ENCODE peak calls at places on chromosomes 6 and 20, in seven cellular contexts. One of them, this sample, is unnamed.

GRCh38 chr6:84652356-84653026 is 111.9 kb downstream of the TBX18 start:
- DNase-seq in stomach: no peak
- DNase-seq in tibial nerve: no peak
- DNase-seq in H7: no peak
- DNase-seq in right cardiac atrium: no peak
- DNase-seq in K562: no peak
- DNase-seq in effector memory CD4-positive, alpha-beta T cell: no peak
- DNase-seq in this sample: peak

GRCh38 chr6:134373966-134374365 is 56.1 kb upstream of the SGK1 start:
- DNase-seq in stomach: no peak
- DNase-seq in tibial nerve: no peak
- DNase-seq in H7: no peak
- DNase-seq in right cardiac atrium: no peak
- DNase-seq in K562: no peak
- DNase-seq in effector memory CD4-positive, alpha-beta T cell: no peak
- DNase-seq in this sample: no peak

GRCh38 chr20:7722564-7722963 is 217.7 kb downstream of the HAO1 start:
- DNase-seq in stomach: no peak
- DNase-seq in tibial nerve: no peak
- DNase-seq in H7: no peak
- DNase-seq in right cardiac atrium: no peak
- DNase-seq in K562: no peak
- DNase-seq in effector memory CD4-positive, alpha-beta T cell: no peak
- DNase-seq in this sample: no peak

GRCh38 chr6:39044181-39044580 is 4.4 kb upstream of the GLP1R start:
- DNase-seq in stomach: no peak
- DNase-seq in tibial nerve: no peak
- DNase-seq in H7: no peak
- DNase-seq in right cardiac atrium: no peak
- DNase-seq in K562: no peak
- DNase-seq in effector memory CD4-positive, alpha-beta T cell: no peak
- DNase-seq in this sample: peak

GRCh38 chr20:33689493-33689892 is 3.3 kb upstream of the E2F1 start:
- DNase-seq in stomach: no peak
- DNase-seq in tibial nerve: no peak
- DNase-seq in H7: no peak
- DNase-seq in right cardiac atrium: no peak
- DNase-seq in K562: no peak
- DNase-seq in effector memory CD4-positive, alpha-beta T cell: no peak
- DNase-seq in this sample: no peak

GRCh38 chr20:34311118-34312023 is 8.2 kb upstream of the AHCY start:
- DNase-seq in stomach: peak
- DNase-seq in tibial nerve: no peak
- DNase-seq in H7: peak
- DNase-seq in right cardiac atrium: no peak
- DNase-seq in K562: no peak
- DNase-seq in effector memory CD4-positive, alpha-beta T cell: no peak
- DNase-seq in this sample: no peak

GRCh38 chr6:97958143-97958542 is 675.1 kb upstream of the MMS22L start:
- DNase-seq in stomach: no peak
- DNase-seq in tibial nerve: no peak
- DNase-seq in H7: peak
- DNase-seq in right cardiac atrium: peak
- DNase-seq in K562: no peak
- DNase-seq in effector memory CD4-positive, alpha-beta T cell: no peak
- DNase-seq in this sample: peak

GRCh38 chr20:61803903-61804804 is 261.5 kb downstream of the TAF4 start:
- DNase-seq in stomach: no peak
- DNase-seq in tibial nerve: peak
- DNase-seq in H7: peak
- DNase-seq in right cardiac atrium: no peak
- DNase-seq in K562: no peak
- DNase-seq in effector memory CD4-positive, alpha-beta T cell: no peak
- DNase-seq in this sample: no peak

GRCh38 chr20:31806564-31807355 is 12.4 kb upstream of the MYLK2 start:
- DNase-seq in stomach: no peak
- DNase-seq in tibial nerve: no peak
- DNase-seq in H7: no peak
- DNase-seq in right cardiac atrium: no peak
- DNase-seq in K562: no peak
- DNase-seq in effector memory CD4-positive, alpha-beta T cell: no peak
- DNase-seq in this sample: no peak

GRCh38 chr20:39066464-39066863 is 104.3 kb downstream of the DHX35 start:
- DNase-seq in stomach: no peak
- DNase-seq in tibial nerve: no peak
- DNase-seq in H7: peak
- DNase-seq in right cardiac atrium: no peak
- DNase-seq in K562: peak
- DNase-seq in effector memory CD4-positive, alpha-beta T cell: no peak
- DNase-seq in this sample: no peak

GRCh38 chr6:26043389-26044139 is 43.7 kb upstream of the HFE start:
- DNase-seq in stomach: peak
- DNase-seq in tibial nerve: peak
- DNase-seq in H7: no peak
- DNase-seq in right cardiac atrium: peak
- DNase-seq in K562: no peak
- DNase-seq in effector memory CD4-positive, alpha-beta T cell: peak
- DNase-seq in this sample: peak

GRCh38 chr20:1287787-1288569 is 21.9 kb downstream of the SNPH start:
- DNase-seq in stomach: no peak
- DNase-seq in tibial nerve: no peak
- DNase-seq in H7: no peak
- DNase-seq in right cardiac atrium: no peak
- DNase-seq in K562: no peak
- DNase-seq in effector memory CD4-positive, alpha-beta T cell: no peak
- DNase-seq in this sample: no peak

GRCh38 chr6:167153523-167153959 is 4.2 kb downstream of the GPR31 start:
- DNase-seq in stomach: no peak
- DNase-seq in tibial nerve: peak
- DNase-seq in H7: no peak
- DNase-seq in right cardiac atrium: no peak
- DNase-seq in K562: no peak
- DNase-seq in effector memory CD4-positive, alpha-beta T cell: no peak
- DNase-seq in this sample: no peak

GRCh38 chr6:14001329-14002012 is 76.7 kb downstream of the RNF182 start:
- DNase-seq in stomach: no peak
- DNase-seq in tibial nerve: no peak
- DNase-seq in H7: no peak
- DNase-seq in right cardiac atrium: no peak
- DNase-seq in K562: no peak
- DNase-seq in effector memory CD4-positive, alpha-beta T cell: no peak
- DNase-seq in this sample: peak

GRCh38 chr20:8589956-8590355 is 457.9 kb downstream of the PLCB1 start:
- DNase-seq in stomach: no peak
- DNase-seq in tibial nerve: no peak
- DNase-seq in H7: no peak
- DNase-seq in right cardiac atrium: no peak
- DNase-seq in K562: no peak
- DNase-seq in effector memory CD4-positive, alpha-beta T cell: no peak
- DNase-seq in this sample: peak

GRCh38 chr6:56688521-56688920 is 45.8 kb upstream of the DST start:
- DNase-seq in stomach: no peak
- DNase-seq in tibial nerve: no peak
- DNase-seq in H7: no peak
- DNase-seq in right cardiac atrium: no peak
- DNase-seq in K562: no peak
- DNase-seq in effector memory CD4-positive, alpha-beta T cell: no peak
- DNase-seq in this sample: peak

GRCh38 chr6:150880336-150880735 is 14.8 kb downstream of the MTHFD1L start:
- DNase-seq in stomach: no peak
- DNase-seq in tibial nerve: no peak
- DNase-seq in H7: no peak
- DNase-seq in right cardiac atrium: no peak
- DNase-seq in K562: no peak
- DNase-seq in effector memory CD4-positive, alpha-beta T cell: no peak
- DNase-seq in this sample: no peak

GRCh38 chr20:39822667-39823066 is 860.5 kb downstream of the DHX35 start:
- DNase-seq in stomach: no peak
- DNase-seq in tibial nerve: no peak
- DNase-seq in H7: no peak
- DNase-seq in right cardiac atrium: no peak
- DNase-seq in K562: no peak
- DNase-seq in effector memory CD4-positive, alpha-beta T cell: no peak
- DNase-seq in this sample: peak

GRCh38 chr6:53048431-53049195 is 16.6 kb upstream of the FBXO9 start:
- DNase-seq in stomach: no peak
- DNase-seq in tibial nerve: no peak
- DNase-seq in H7: no peak
- DNase-seq in right cardiac atrium: no peak
- DNase-seq in K562: no peak
- DNase-seq in effector memory CD4-positive, alpha-beta T cell: no peak
- DNase-seq in this sample: peak

GRCh38 chr20:4998160-4998651 is 3.1 kb downstream of the SLC23A2 start:
- DNase-seq in stomach: no peak
- DNase-seq in tibial nerve: no peak
- DNase-seq in H7: peak
- DNase-seq in right cardiac atrium: no peak
- DNase-seq in K562: no peak
- DNase-seq in effector memory CD4-positive, alpha-beta T cell: no peak
- DNase-seq in this sample: no peak

GRCh38 chr6:125787791-125788190 is 3.0 kb upstream of the NCOA7 start:
- DNase-seq in stomach: peak
- DNase-seq in tibial nerve: no peak
- DNase-seq in H7: no peak
- DNase-seq in right cardiac atrium: no peak
- DNase-seq in K562: peak
- DNase-seq in effector memory CD4-positive, alpha-beta T cell: no peak
- DNase-seq in this sample: peak

GRCh38 chr6:52263709-52264320 is 19.5 kb upstream of the IL17F start:
- DNase-seq in stomach: peak
- DNase-seq in tibial nerve: peak
- DNase-seq in H7: peak
- DNase-seq in right cardiac atrium: peak
- DNase-seq in K562: peak
- DNase-seq in effector memory CD4-positive, alpha-beta T cell: peak
- DNase-seq in this sample: peak

GRCh38 chr20:40493071-40493470 is 196.0 kb downstream of the MAFB start:
- DNase-seq in stomach: peak
- DNase-seq in tibial nerve: peak
- DNase-seq in H7: no peak
- DNase-seq in right cardiac atrium: peak
- DNase-seq in K562: no peak
- DNase-seq in effector memory CD4-positive, alpha-beta T cell: no peak
- DNase-seq in this sample: peak

GRCh38 chr6:150081702-150082101 is 12.8 kb upstream of the ULBP3 start:
- DNase-seq in stomach: no peak
- DNase-seq in tibial nerve: no peak
- DNase-seq in H7: no peak
- DNase-seq in right cardiac atrium: no peak
- DNase-seq in K562: no peak
- DNase-seq in effector memory CD4-positive, alpha-beta T cell: no peak
- DNase-seq in this sample: no peak

GRCh38 chr20:51801220-51801991 is 915 bp downstream of the SALL4 start:
- DNase-seq in stomach: peak
- DNase-seq in tibial nerve: no peak
- DNase-seq in H7: peak
- DNase-seq in right cardiac atrium: peak
- DNase-seq in K562: no peak
- DNase-seq in effector memory CD4-positive, alpha-beta T cell: no peak
- DNase-seq in this sample: no peak

GRCh38 chr20:31605902-31606677 is 1.0 kb downstream of the ID1 start:
- DNase-seq in stomach: peak
- DNase-seq in tibial nerve: no peak
- DNase-seq in H7: peak
- DNase-seq in right cardiac atrium: peak
- DNase-seq in K562: no peak
- DNase-seq in effector memory CD4-positive, alpha-beta T cell: no peak
- DNase-seq in this sample: no peak

GRCh38 chr20:13788167-13788834 is 3.5 kb downstream of the NDUFAF5 start:
- DNase-seq in stomach: peak
- DNase-seq in tibial nerve: peak
- DNase-seq in H7: peak
- DNase-seq in right cardiac atrium: no peak
- DNase-seq in K562: peak
- DNase-seq in effector memory CD4-positive, alpha-beta T cell: no peak
- DNase-seq in this sample: peak

GRCh38 chr20:4112490-4113420 is 97.4 kb upstream of the RNF24 start:
- DNase-seq in stomach: peak
- DNase-seq in tibial nerve: peak
- DNase-seq in H7: no peak
- DNase-seq in right cardiac atrium: peak
- DNase-seq in K562: no peak
- DNase-seq in effector memory CD4-positive, alpha-beta T cell: no peak
- DNase-seq in this sample: peak

GRCh38 chr6:95574811-95575210 is 2.5 kb upstream of the MANEA start:
- DNase-seq in stomach: no peak
- DNase-seq in tibial nerve: no peak
- DNase-seq in H7: no peak
- DNase-seq in right cardiac atrium: no peak
- DNase-seq in K562: no peak
- DNase-seq in effector memory CD4-positive, alpha-beta T cell: no peak
- DNase-seq in this sample: peak

GRCh38 chr20:57316795-57317201 is 12.8 kb upstream of the SPO11 start:
- DNase-seq in stomach: no peak
- DNase-seq in tibial nerve: no peak
- DNase-seq in H7: no peak
- DNase-seq in right cardiac atrium: no peak
- DNase-seq in K562: no peak
- DNase-seq in effector memory CD4-positive, alpha-beta T cell: no peak
- DNase-seq in this sample: no peak
- H3K4me3 ChIP-seq in stomach: no peak
- H3K4me3 ChIP-seq in tibial nerve: no peak
- H3K4me3 ChIP-seq in H7: no peak
- H3K4me3 ChIP-seq in right cardiac atrium: no peak
- H3K4me3 ChIP-seq in K562: no peak
- H3K4me3 ChIP-seq in effector memory CD4-positive, alpha-beta T cell: no peak
- H3K4me3 ChIP-seq in this sample: no peak

DNA sequence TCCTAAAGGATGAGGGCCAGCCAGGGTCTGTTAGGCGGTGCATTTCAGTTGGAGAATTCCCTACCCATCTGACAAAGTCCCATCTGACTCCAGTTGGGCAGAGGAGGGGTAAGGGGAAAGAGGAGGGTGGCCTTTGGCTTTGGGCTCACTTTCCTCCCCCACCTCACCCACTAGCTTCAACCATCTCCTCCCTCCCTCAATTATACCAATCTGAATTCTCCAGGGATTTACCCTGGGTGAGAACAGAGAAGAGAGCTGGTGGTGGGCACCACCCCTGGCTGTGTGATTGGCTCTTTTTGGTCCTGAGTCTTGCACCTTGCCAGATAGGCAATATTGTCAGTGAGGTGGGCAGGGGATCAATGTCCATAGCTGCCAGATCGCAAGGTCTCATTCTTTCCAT is 3.2 kb downstream of the HMGA1 start:
- DNase-seq in stomach: no peak
- DNase-seq in tibial nerve: no peak
- DNase-seq in H7: peak
- DNase-seq in right cardiac atrium: no peak
- DNase-seq in K562: peak
- DNase-seq in effector memory CD4-positive, alpha-beta T cell: no peak
- DNase-seq in this sample: no peak
- H3K4me3 ChIP-seq in stomach: no peak
- H3K4me3 ChIP-seq in tibial nerve: no peak
- H3K4me3 ChIP-seq in H7: peak
- H3K4me3 ChIP-seq in right cardiac atrium: no peak
- H3K4me3 ChIP-seq in K562: peak
- H3K4me3 ChIP-seq in effector memory CD4-positive, alpha-beta T cell: no peak
- H3K4me3 ChIP-seq in this sample: no peak

GRCh38 chr6:37137201-37137880 is 32.6 kb upstream of the PIM1 start:
- DNase-seq in stomach: no peak
- DNase-seq in tibial nerve: no peak
- DNase-seq in H7: peak
- DNase-seq in right cardiac atrium: no peak
- DNase-seq in K562: no peak
- DNase-seq in effector memory CD4-positive, alpha-beta T cell: peak
- DNase-seq in this sample: peak
- H3K4me3 ChIP-seq in stomach: no peak
- H3K4me3 ChIP-seq in tibial nerve: no peak
- H3K4me3 ChIP-seq in H7: peak
- H3K4me3 ChIP-seq in right cardiac atrium: no peak
- H3K4me3 ChIP-seq in K562: no peak
- H3K4me3 ChIP-seq in effector memory CD4-positive, alpha-beta T cell: no peak
- H3K4me3 ChIP-seq in this sample: no peak

GRCh38 chr6:127022297-127022696 is 96.2 kb upstream of the RSPO3 start:
- DNase-seq in stomach: peak
- DNase-seq in tibial nerve: no peak
- DNase-seq in H7: no peak
- DNase-seq in right cardiac atrium: peak
- DNase-seq in K562: no peak
- DNase-seq in effector memory CD4-positive, alpha-beta T cell: no peak
- DNase-seq in this sample: no peak
- H3K4me3 ChIP-seq in stomach: no peak
- H3K4me3 ChIP-seq in tibial nerve: no peak
- H3K4me3 ChIP-seq in H7: no peak
- H3K4me3 ChIP-seq in right cardiac atrium: no peak
- H3K4me3 ChIP-seq in K562: no peak
- H3K4me3 ChIP-seq in effector memory CD4-positive, alpha-beta T cell: no peak
- H3K4me3 ChIP-seq in this sample: no peak

This sample was measured in epithelial cell of esophagus.